ENCODE peak calls at places on chromosomes 13 and 19, in seven cellular contexts. X, Q, E, M, O, A and R are unnamed samples.

GRCh38 chr13:63409791-63410351 is 1994.2 kb upstream of the PCDH20 start:
- DNase-seq in M (no peak), X (no peak), E (peak), A (no peak), Q (no peak), O (no peak), R (no peak)

GRCh38 chr19:45003485-45003884 is 2.2 kb downstream of the RELB start:
- DNase-seq in A (no peak), O (no peak), X (no peak), E (no peak), M (no peak), Q (no peak), R (no peak)

GRCh38 chr13:101520672-101521071 is 68.2 kb downstream of the ITGBL1 start:
- DNase-seq in X (no peak), M (no peak), O (no peak), Q (no peak), E (peak), A (no peak), R (no peak)

GRCh38 chr19:27717825-27718224 is 1495.1 kb downstream of the UQCRFS1 start:
- DNase-seq in O (no peak), E (no peak), X (no peak), M (no peak), A (no peak), Q (no peak), R (no peak)

GRCh38 chr19:16293133-16294085 is 31.2 kb upstream of the KLF2 start:
- DNase-seq in E (peak), O (peak), Q (no peak), A (no peak), M (no peak), X (peak), R (peak)

GRCh38 chr19:21835429-21835809 is 563 bp downstream of the ZNF43 start:
- DNase-seq in M (no peak), A (no peak), Q (no peak), O (no peak), E (no peak), X (peak), R (no peak)

GRCh38 chr13:73216381-73216831 is 157.6 kb downstream of the KLF5 start:
- DNase-seq in A (no peak), Q (no peak), M (no peak), E (peak), O (no peak), X (no peak), R (no peak)

GRCh38 chr13:52001120-52001731 is 10.0 kb downstream of the ATP7B start:
- DNase-seq in X (no peak), O (no peak), M (no peak), E (peak), Q (no peak), A (peak), R (no peak)

GRCh38 chr13:44160549-44161278 is 212.9 kb upstream of the SERP2 start:
- DNase-seq in A (no peak), M (no peak), Q (no peak), X (no peak), O (no peak), E (peak), R (no peak)

GRCh38 chr13:51212808-51213728 is 9.1 kb upstream of the FAM124A start:
- DNase-seq in M (no peak), A (no peak), Q (no peak), E (no peak), O (no peak), X (no peak), R (no peak)

GRCh38 chr19:12453495-12453894 is 12.7 kb upstream of the ZNF443 start:
- DNase-seq in E (no peak), X (peak), O (no peak), Q (no peak), A (no peak), M (no peak), R (no peak)

GRCh38 chr13:25037057-25037813 is 58.7 kb upstream of the PABPC3 start:
- DNase-seq in A (peak), M (peak), X (peak), O (no peak), E (peak), Q (no peak), R (no peak)

GRCh38 chr13:19845758-19846157 is 17.7 kb downstream of the ZMYM5 start:
- DNase-seq in M (no peak), O (no peak), X (no peak), A (no peak), E (peak), Q (no peak), R (no peak)

GRCh38 chr13:27774169-27774568 is 18.1 kb upstream of the GSX1 start:
- DNase-seq in X (no peak), E (no peak), M (no peak), O (no peak), A (no peak), Q (no peak), R (no peak)

GRCh38 chr13:75226755-75227435 is 255.1 kb downstream of the TBC1D4 start:
- DNase-seq in O (no peak), M (no peak), E (peak), X (no peak), Q (no peak), A (no peak), R (no peak)

GRCh38 chr13:42769650-42770049 is 11.7 kb upstream of the FAM216B start:
- DNase-seq in Q (no peak), X (no peak), M (no peak), A (no peak), O (no peak), E (no peak), R (no peak)

GRCh38 chr13:104357174-104357573 is 1291.0 kb upstream of the SLC10A2 start:
- DNase-seq in O (no peak), Q (no peak), M (no peak), E (no peak), A (no peak), X (no peak), R (no peak)

GRCh38 chr19:21921691-21922180 is 85.8 kb upstream of the ZNF43 start:
- DNase-seq in A (no peak), M (no peak), X (no peak), Q (no peak), E (no peak), O (no peak), R (no peak)

GRCh38 chr13:22848539-22849052 is 332.2 kb upstream of the SGCG start:
- DNase-seq in A (no peak), Q (peak), M (peak), X (no peak), E (no peak), O (no peak), R (no peak)

GRCh38 chr13:95713651-95714050 is 36.7 kb downstream of the DNAJC3 start:
- DNase-seq in E (peak), X (no peak), O (no peak), A (no peak), M (no peak), Q (no peak), R (no peak)

GRCh38 chr13:106580551-106580950 is 12.6 kb upstream of the ARGLU1 start:
- DNase-seq in E (no peak), M (no peak), O (no peak), X (no peak), Q (no peak), A (no peak), R (no peak)

GRCh38 chr13:106586764-106587163 is 18.8 kb upstream of the ARGLU1 start:
- DNase-seq in Q (no peak), E (no peak), X (no peak), A (no peak), O (no peak), M (no peak), R (no peak)

GRCh38 chr13:106581268-106581667 is 13.3 kb upstream of the ARGLU1 start:
- DNase-seq in E (no peak), Q (no peak), O (no peak), M (no peak), A (no peak), X (no peak), R (no peak)
- TF ChIP-seq CTCF in E (no peak), Q (no peak), O (no peak), M (no peak), A (no peak), X (no peak), R (no peak)

GRCh38 chr19:4123615-4124568 is at the start of gene MAP2K2:
- DNase-seq in E (peak), O (peak), X (peak), Q (peak), M (peak), A (peak), R (peak)
- TF ChIP-seq CTCF in E (no peak), O (no peak), X (peak), Q (no peak), M (no peak), A (no peak), R (no peak)

DNA sequence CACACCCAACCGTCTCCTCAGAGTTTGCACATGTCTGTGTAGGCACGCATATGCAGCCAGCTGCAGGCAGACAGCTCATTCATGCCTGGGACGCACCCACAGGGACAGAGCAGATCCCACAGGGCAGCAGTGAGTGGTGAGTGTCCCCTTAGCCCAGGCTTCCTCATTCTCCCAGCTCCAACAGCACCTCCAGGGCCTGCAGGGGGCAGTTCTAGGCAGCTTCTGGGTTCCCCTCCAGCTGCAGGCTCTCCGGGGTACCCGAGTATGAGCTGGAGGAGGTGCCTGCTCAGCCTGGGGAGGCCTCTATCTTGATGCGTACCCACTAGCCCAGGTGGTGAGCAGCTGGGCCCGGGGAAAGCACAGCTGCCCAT is 1.3 kb upstream of the SHANK1 start:
- DNase-seq in X (no peak), E (peak), M (no peak), O (no peak), Q (no peak), A (no peak), R (no peak)
- TF ChIP-seq CTCF in X (no peak), E (peak), M (peak), O (no peak), Q (peak), A (peak), R (no peak)

GRCh38 chr19:40235238-40236025 is 8.9 kb upstream of the CCNP start:
- DNase-seq in O (no peak), X (no peak), Q (no peak), E (no peak), M (peak), A (no peak), R (no peak)
- TF ChIP-seq CTCF in O (no peak), X (no peak), Q (peak), E (no peak), M (peak), A (no peak), R (no peak)

GRCh38 chr19:8064866-8065486 is 12.4 kb downstream of the CCL25 start:
- DNase-seq in Q (no peak), X (no peak), E (no peak), O (no peak), M (no peak), A (no peak), R (no peak)

GRCh38 chr19:8065489-8066261 is 13.1 kb downstream of the CCL25 start:
- DNase-seq in E (no peak), Q (no peak), O (no peak), A (no peak), M (no peak), X (no peak), R (no peak)

GRCh38 chr19:8071912-8072311 is 19.4 kb downstream of the CCL25 start:
- DNase-seq in M (no peak), X (no peak), Q (no peak), O (no peak), A (no peak), E (no peak), R (no peak)

GRCh38 chr19:8074501-8074900 is 21.9 kb downstream of the CCL25 start:
- DNase-seq in A (no peak), O (no peak), X (no peak), E (no peak), M (no peak), Q (no peak), R (no peak)

DNA sequence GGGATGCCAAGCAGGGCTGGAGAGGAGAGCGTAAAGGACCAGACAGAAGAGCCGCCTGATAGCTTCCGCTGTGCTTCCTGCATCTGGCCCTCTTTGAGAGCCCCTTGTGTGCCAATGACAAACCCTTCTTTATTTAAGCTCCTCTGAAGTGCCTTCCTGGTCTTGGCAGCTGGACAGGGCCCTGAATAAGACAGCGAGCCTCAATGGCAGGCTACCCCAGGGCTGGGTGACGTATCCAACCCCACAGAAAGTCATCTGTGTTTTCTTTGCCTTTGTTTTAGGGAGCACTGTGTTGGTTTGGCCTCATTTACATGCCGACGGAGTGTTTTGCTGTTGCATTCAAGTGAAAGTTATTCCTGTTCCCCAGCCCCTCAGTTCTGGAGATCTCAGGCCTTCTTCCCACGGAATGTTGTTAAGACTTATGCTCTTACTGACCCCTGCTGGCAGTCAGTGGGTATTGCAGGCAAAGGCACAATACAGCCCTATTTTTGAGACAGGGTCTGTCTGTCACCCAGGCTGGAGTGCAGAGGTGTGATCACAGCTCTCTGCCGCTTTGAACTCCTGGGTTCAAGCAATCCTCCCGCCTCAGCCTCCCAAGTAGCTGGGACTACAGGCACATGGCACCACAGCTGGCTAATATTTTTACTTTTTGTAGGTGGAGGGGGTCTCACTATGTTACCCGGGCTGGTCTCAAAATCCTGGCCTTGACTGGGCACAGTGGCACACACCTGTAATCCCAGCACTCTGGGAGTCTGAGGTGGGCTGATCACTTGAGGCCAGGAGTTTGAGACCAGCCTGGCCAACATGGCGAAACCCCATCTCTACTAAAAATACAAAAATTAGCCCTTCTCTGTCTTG is 16.8 kb downstream of the CCL25 start:
- DNase-seq in A (no peak), Q (peak), X (no peak), M (no peak), O (no peak), E (no peak), R (no peak)
- TF ChIP-seq CTCF in A (peak), Q (peak), X (peak), M (peak), O (no peak), E (peak), R (no peak)

GRCh38 chr19:34136127-34136526 is 36.2 kb upstream of the LSM14A start:
- DNase-seq in X (no peak), M (no peak), E (no peak), Q (no peak), A (no peak), O (no peak), R (no peak)

GRCh38 chr19:34135401-34135800 is 36.9 kb upstream of the LSM14A start:
- DNase-seq in M (no peak), O (no peak), Q (no peak), A (no peak), E (no peak), X (no peak), R (no peak)

GRCh38 chr19:34131100-34131499 is 41.2 kb upstream of the LSM14A start:
- DNase-seq in E (no peak), A (no peak), Q (no peak), O (no peak), M (no peak), X (no peak), R (no peak)

GRCh38 chr19:34135033-34135370 is 37.3 kb upstream of the LSM14A start:
- DNase-seq in X (no peak), A (no peak), O (no peak), M (no peak), Q (no peak), E (no peak), R (no peak)

GRCh38 chr19:34134190-34135032 is 37.9 kb upstream of the LSM14A start:
- DNase-seq in M (peak), E (peak), Q (peak), O (peak), A (peak), X (peak), R (peak)
- TF ChIP-seq CTCF in M (no peak), E (no peak), Q (peak), O (no peak), A (no peak), X (no peak), R (no peak)

GRCh38 chr19:6074709-6075403 is 35.4 kb downstream of the RFX2 start:
- DNase-seq in X (no peak), M (no peak), E (no peak), Q (no peak), O (peak), A (no peak), R (no peak)
- TF ChIP-seq CTCF in X (no peak), M (no peak), E (no peak), Q (no peak), O (no peak), A (no peak), R (no peak)

DNA sequence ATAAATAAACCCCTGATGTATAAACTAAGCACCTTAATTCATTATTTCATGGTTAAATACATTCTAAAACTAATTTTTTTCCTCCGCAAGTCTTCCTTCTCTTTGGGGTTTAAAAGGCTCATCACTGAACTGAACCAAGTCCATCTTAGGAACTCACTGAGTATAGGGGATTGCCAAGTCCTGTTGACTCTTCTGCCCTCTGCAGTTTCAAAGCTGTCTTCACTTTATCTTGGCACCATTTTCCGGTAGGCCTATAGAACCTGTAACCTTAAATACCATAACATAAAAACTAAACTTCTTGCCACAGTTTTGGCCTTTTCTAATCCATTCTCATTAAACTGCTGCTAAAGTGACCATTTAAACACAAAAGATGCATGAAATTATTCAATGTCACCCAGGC is 66.5 kb upstream of the USPL1 start:
- DNase-seq in A (peak), O (no peak), E (peak), Q (no peak), M (no peak), X (no peak), R (no peak)
- TF ChIP-seq CTCF in A (peak), O (no peak), E (peak), Q (peak), M (peak), X (peak), R (no peak)

GRCh38 chr19:36528194-36528920 is at the start of gene ZNF260:
- DNase-seq in A (peak), Q (peak), O (peak), M (peak), X (peak), E (peak), R (peak)
- TF ChIP-seq CTCF in A (no peak), Q (no peak), O (no peak), M (no peak), X (no peak), E (no peak), R (no peak)